ENCODE peak calls at places on chromosomes 12 and 14, in six cellular contexts. One of them, this sample, is unnamed.

GRCh38 chr12:18411453-18411852 is 150.1 kb downstream of the PIK3C2G start:
- DNase-seq in foreskin fibroblast: no peak
- DNase-seq in mammary epithelial cell: no peak
- DNase-seq in fibroblast of lung: no peak
- DNase-seq in CD4-positive, alpha-beta memory T cell: no peak
- DNase-seq in CD8-positive, alpha-beta memory T cell: no peak
- DNase-seq in this sample: no peak

GRCh38 chr12:1844223-1844622 is 23.9 kb downstream of the LRTM2 start:
- DNase-seq in CD8-positive, alpha-beta memory T cell: peak
- DNase-seq in CD4-positive, alpha-beta memory T cell: no peak
- DNase-seq in mammary epithelial cell: no peak
- DNase-seq in foreskin fibroblast: no peak
- DNase-seq in fibroblast of lung: no peak
- DNase-seq in this sample: no peak

GRCh38 chr14:56135001-56135400 is 16.8 kb downstream of the PELI2 start:
- DNase-seq in fibroblast of lung: no peak
- DNase-seq in CD8-positive, alpha-beta memory T cell: no peak
- DNase-seq in mammary epithelial cell: no peak
- DNase-seq in CD4-positive, alpha-beta memory T cell: no peak
- DNase-seq in foreskin fibroblast: no peak
- DNase-seq in this sample: no peak

GRCh38 chr12:219891-220352 is 6.0 kb upstream of the SLC6A12 start:
- DNase-seq in mammary epithelial cell: no peak
- DNase-seq in CD4-positive, alpha-beta memory T cell: peak
- DNase-seq in fibroblast of lung: peak
- DNase-seq in foreskin fibroblast: peak
- DNase-seq in CD8-positive, alpha-beta memory T cell: no peak
- DNase-seq in this sample: no peak

GRCh38 chr12:10088955-10089354 is 9.8 kb downstream of the CLEC1A start:
- DNase-seq in CD4-positive, alpha-beta memory T cell: no peak
- DNase-seq in foreskin fibroblast: no peak
- DNase-seq in mammary epithelial cell: no peak
- DNase-seq in CD8-positive, alpha-beta memory T cell: no peak
- DNase-seq in fibroblast of lung: no peak
- DNase-seq in this sample: no peak

GRCh38 chr14:68784298-68784910 is 8.5 kb downstream of the ZFP36L1 start:
- DNase-seq in foreskin fibroblast: no peak
- DNase-seq in mammary epithelial cell: no peak
- DNase-seq in fibroblast of lung: peak
- DNase-seq in CD4-positive, alpha-beta memory T cell: no peak
- DNase-seq in CD8-positive, alpha-beta memory T cell: no peak
- DNase-seq in this sample: no peak

GRCh38 chr14:37081220-37081619 is 91.2 kb downstream of the SLC25A21 start:
- DNase-seq in CD8-positive, alpha-beta memory T cell: no peak
- DNase-seq in CD4-positive, alpha-beta memory T cell: no peak
- DNase-seq in foreskin fibroblast: no peak
- DNase-seq in mammary epithelial cell: peak
- DNase-seq in fibroblast of lung: peak
- DNase-seq in this sample: no peak

GRCh38 chr14:88613552-88614010 is 50.7 kb downstream of the ZC3H14 start:
- DNase-seq in mammary epithelial cell: peak
- DNase-seq in foreskin fibroblast: no peak
- DNase-seq in CD4-positive, alpha-beta memory T cell: no peak
- DNase-seq in fibroblast of lung: peak
- DNase-seq in CD8-positive, alpha-beta memory T cell: no peak
- DNase-seq in this sample: no peak

GRCh38 chr14:72800848-72801370 is 93.0 kb downstream of the DPF3 start:
- DNase-seq in CD8-positive, alpha-beta memory T cell: no peak
- DNase-seq in foreskin fibroblast: no peak
- DNase-seq in fibroblast of lung: no peak
- DNase-seq in mammary epithelial cell: no peak
- DNase-seq in CD4-positive, alpha-beta memory T cell: no peak
- DNase-seq in this sample: no peak

GRCh38 chr12:92502417-92503028 is 200.3 kb upstream of the PLEKHG7 start:
- DNase-seq in foreskin fibroblast: no peak
- DNase-seq in fibroblast of lung: no peak
- DNase-seq in mammary epithelial cell: no peak
- DNase-seq in CD8-positive, alpha-beta memory T cell: no peak
- DNase-seq in CD4-positive, alpha-beta memory T cell: no peak
- DNase-seq in this sample: no peak

GRCh38 chr12:113874999-113875561 is 91.0 kb downstream of the RBM19 start:
- DNase-seq in fibroblast of lung: peak
- DNase-seq in CD4-positive, alpha-beta memory T cell: no peak
- DNase-seq in foreskin fibroblast: peak
- DNase-seq in CD8-positive, alpha-beta memory T cell: no peak
- DNase-seq in mammary epithelial cell: no peak
- DNase-seq in this sample: peak

GRCh38 chr12:100955139-100955538 is 160.6 kb downstream of the ANO4 start:
- DNase-seq in CD4-positive, alpha-beta memory T cell: no peak
- DNase-seq in CD8-positive, alpha-beta memory T cell: no peak
- DNase-seq in foreskin fibroblast: peak
- DNase-seq in mammary epithelial cell: peak
- DNase-seq in fibroblast of lung: peak
- DNase-seq in this sample: peak

GRCh38 chr14:58270628-58271027 is 26.0 kb downstream of the PSMA3 start:
- DNase-seq in mammary epithelial cell: no peak
- DNase-seq in CD8-positive, alpha-beta memory T cell: no peak
- DNase-seq in fibroblast of lung: peak
- DNase-seq in foreskin fibroblast: no peak
- DNase-seq in CD4-positive, alpha-beta memory T cell: no peak
- DNase-seq in this sample: no peak

GRCh38 chr14:37889087-37889486 is 293.7 kb downstream of the TTC6 start:
- DNase-seq in CD4-positive, alpha-beta memory T cell: no peak
- DNase-seq in mammary epithelial cell: no peak
- DNase-seq in CD8-positive, alpha-beta memory T cell: no peak
- DNase-seq in fibroblast of lung: no peak
- DNase-seq in foreskin fibroblast: no peak
- DNase-seq in this sample: no peak

GRCh38 chr12:107760207-107760816 is 625 bp downstream of the PRDM4 start:
- DNase-seq in mammary epithelial cell: peak
- DNase-seq in fibroblast of lung: peak
- DNase-seq in CD8-positive, alpha-beta memory T cell: peak
- DNase-seq in CD4-positive, alpha-beta memory T cell: peak
- DNase-seq in foreskin fibroblast: no peak
- DNase-seq in this sample: no peak

GRCh38 chr12:64192644-64193043 is 29.5 kb downstream of the KICS2 start:
- DNase-seq in CD4-positive, alpha-beta memory T cell: no peak
- DNase-seq in CD8-positive, alpha-beta memory T cell: no peak
- DNase-seq in fibroblast of lung: no peak
- DNase-seq in mammary epithelial cell: no peak
- DNase-seq in foreskin fibroblast: no peak
- DNase-seq in this sample: no peak

GRCh38 chr12:75481774-75482173 is 1.2 kb downstream of the GLIPR1 start:
- DNase-seq in foreskin fibroblast: peak
- DNase-seq in CD8-positive, alpha-beta memory T cell: no peak
- DNase-seq in mammary epithelial cell: peak
- DNase-seq in CD4-positive, alpha-beta memory T cell: peak
- DNase-seq in fibroblast of lung: peak
- DNase-seq in this sample: peak

GRCh38 chr12:91347686-91348085 is 165.1 kb upstream of the DCN start:
- DNase-seq in CD4-positive, alpha-beta memory T cell: no peak
- DNase-seq in foreskin fibroblast: no peak
- DNase-seq in CD8-positive, alpha-beta memory T cell: no peak
- DNase-seq in mammary epithelial cell: no peak
- DNase-seq in fibroblast of lung: no peak
- DNase-seq in this sample: no peak

GRCh38 chr12:126708492-126708896 is 1558.5 kb upstream of the TMEM132C start:
- DNase-seq in mammary epithelial cell: no peak
- DNase-seq in CD4-positive, alpha-beta memory T cell: peak
- DNase-seq in CD8-positive, alpha-beta memory T cell: no peak
- DNase-seq in fibroblast of lung: peak
- DNase-seq in foreskin fibroblast: peak
- DNase-seq in this sample: peak

GRCh38 chr14:61160798-61161197 is 120.3 kb downstream of the TMEM30B start:
- DNase-seq in foreskin fibroblast: no peak
- DNase-seq in fibroblast of lung: no peak
- DNase-seq in mammary epithelial cell: no peak
- DNase-seq in CD8-positive, alpha-beta memory T cell: no peak
- DNase-seq in CD4-positive, alpha-beta memory T cell: no peak
- DNase-seq in this sample: no peak

GRCh38 chr12:7864751-7865150 is 8.0 kb downstream of the SLC2A14 start:
- DNase-seq in CD8-positive, alpha-beta memory T cell: no peak
- DNase-seq in CD4-positive, alpha-beta memory T cell: no peak
- DNase-seq in mammary epithelial cell: no peak
- DNase-seq in fibroblast of lung: no peak
- DNase-seq in foreskin fibroblast: no peak
- DNase-seq in this sample: no peak

GRCh38 chr14:33676135-33676566 is 274.7 kb downstream of the EGLN3 start:
- DNase-seq in mammary epithelial cell: peak
- DNase-seq in fibroblast of lung: peak
- DNase-seq in foreskin fibroblast: no peak
- DNase-seq in CD4-positive, alpha-beta memory T cell: no peak
- DNase-seq in CD8-positive, alpha-beta memory T cell: no peak
- DNase-seq in this sample: no peak

GRCh38 chr14:77103954-77104353 is 5.9 kb downstream of the CIPC start:
- DNase-seq in CD4-positive, alpha-beta memory T cell: no peak
- DNase-seq in mammary epithelial cell: no peak
- DNase-seq in CD8-positive, alpha-beta memory T cell: no peak
- DNase-seq in fibroblast of lung: no peak
- DNase-seq in foreskin fibroblast: no peak
- DNase-seq in this sample: no peak

GRCh38 chr12:102910792-102911191 is 6.3 kb downstream of the PAH start:
- DNase-seq in fibroblast of lung: no peak
- DNase-seq in CD8-positive, alpha-beta memory T cell: no peak
- DNase-seq in mammary epithelial cell: no peak
- DNase-seq in foreskin fibroblast: no peak
- DNase-seq in CD4-positive, alpha-beta memory T cell: no peak
- DNase-seq in this sample: no peak
- H3K4me3 ChIP-seq in fibroblast of lung: no peak
- H3K4me3 ChIP-seq in CD8-positive, alpha-beta memory T cell: no peak
- H3K4me3 ChIP-seq in mammary epithelial cell: no peak
- H3K4me3 ChIP-seq in foreskin fibroblast: no peak
- H3K4me3 ChIP-seq in CD4-positive, alpha-beta memory T cell: no peak
- H3K4me3 ChIP-seq in this sample: no peak

DNA sequence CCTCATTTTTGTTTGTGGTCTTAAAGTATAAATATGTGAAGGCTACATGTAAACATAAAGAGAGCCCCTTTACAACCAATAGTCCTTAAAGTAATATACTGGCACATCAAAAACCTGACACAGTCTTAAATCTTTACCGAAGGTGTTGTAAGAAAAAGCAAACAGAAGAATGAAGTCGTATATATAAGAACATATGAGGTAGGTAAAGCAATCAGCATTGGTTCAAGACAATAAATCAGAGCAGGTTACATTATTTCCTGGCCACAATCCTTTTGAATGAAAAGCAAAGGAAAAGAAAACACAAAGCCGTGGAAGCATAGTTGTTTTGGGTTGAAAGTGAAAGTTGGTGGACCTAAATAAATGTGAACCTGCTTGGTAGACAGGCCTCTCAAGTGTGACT is 183.7 kb upstream of the STXBP6 start:
- DNase-seq in CD8-positive, alpha-beta memory T cell: no peak
- DNase-seq in mammary epithelial cell: no peak
- DNase-seq in foreskin fibroblast: no peak
- DNase-seq in CD4-positive, alpha-beta memory T cell: no peak
- DNase-seq in fibroblast of lung: no peak
- DNase-seq in this sample: no peak
- H3K4me3 ChIP-seq in CD8-positive, alpha-beta memory T cell: no peak
- H3K4me3 ChIP-seq in mammary epithelial cell: no peak
- H3K4me3 ChIP-seq in foreskin fibroblast: no peak
- H3K4me3 ChIP-seq in CD4-positive, alpha-beta memory T cell: no peak
- H3K4me3 ChIP-seq in fibroblast of lung: no peak
- H3K4me3 ChIP-seq in this sample: no peak

DNA sequence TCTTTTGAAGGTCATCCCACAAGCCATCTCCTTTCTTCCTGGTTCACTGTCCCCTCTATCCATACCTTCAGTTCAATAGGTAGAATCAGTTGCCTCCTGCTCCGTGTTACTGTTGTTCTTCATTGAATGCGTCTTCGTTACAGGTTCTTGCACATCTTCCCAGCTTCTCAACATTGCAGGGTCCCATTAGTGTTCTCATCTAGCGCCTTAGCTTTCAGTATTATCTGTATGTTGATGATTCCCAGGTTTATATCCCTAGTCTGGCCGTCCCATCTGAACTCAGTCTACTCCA is 2.0 kb downstream of the SCFD1 start:
- DNase-seq in CD8-positive, alpha-beta memory T cell: no peak
- DNase-seq in fibroblast of lung: no peak
- DNase-seq in mammary epithelial cell: no peak
- DNase-seq in CD4-positive, alpha-beta memory T cell: no peak
- DNase-seq in foreskin fibroblast: no peak
- DNase-seq in this sample: no peak
- H3K4me3 ChIP-seq in CD8-positive, alpha-beta memory T cell: no peak
- H3K4me3 ChIP-seq in fibroblast of lung: peak
- H3K4me3 ChIP-seq in mammary epithelial cell: no peak
- H3K4me3 ChIP-seq in CD4-positive, alpha-beta memory T cell: no peak
- H3K4me3 ChIP-seq in foreskin fibroblast: peak
- H3K4me3 ChIP-seq in this sample: peak

GRCh38 chr14:93785423-93785822 is 2.9 kb downstream of the PRIMA1 start:
- DNase-seq in CD4-positive, alpha-beta memory T cell: no peak
- DNase-seq in mammary epithelial cell: no peak
- DNase-seq in foreskin fibroblast: no peak
- DNase-seq in fibroblast of lung: no peak
- DNase-seq in CD8-positive, alpha-beta memory T cell: no peak
- DNase-seq in this sample: no peak

GRCh38 chr14:93788307-93788556 is at the start of gene PRIMA1:
- DNase-seq in CD4-positive, alpha-beta memory T cell: no peak
- DNase-seq in foreskin fibroblast: no peak
- DNase-seq in CD8-positive, alpha-beta memory T cell: no peak
- DNase-seq in fibroblast of lung: no peak
- DNase-seq in mammary epithelial cell: no peak
- DNase-seq in this sample: no peak

GRCh38 chr14:93789366-93790130 is 1.3 kb upstream of the PRIMA1 start:
- DNase-seq in CD4-positive, alpha-beta memory T cell: no peak
- DNase-seq in mammary epithelial cell: no peak
- DNase-seq in fibroblast of lung: no peak
- DNase-seq in foreskin fibroblast: no peak
- DNase-seq in CD8-positive, alpha-beta memory T cell: no peak
- DNase-seq in this sample: no peak

GRCh38 chr14:93788557-93789365 is 476 bp upstream of the PRIMA1 start:
- DNase-seq in mammary epithelial cell: peak
- DNase-seq in CD4-positive, alpha-beta memory T cell: no peak
- DNase-seq in fibroblast of lung: no peak
- DNase-seq in CD8-positive, alpha-beta memory T cell: no peak
- DNase-seq in foreskin fibroblast: no peak
- DNase-seq in this sample: no peak

DNA sequence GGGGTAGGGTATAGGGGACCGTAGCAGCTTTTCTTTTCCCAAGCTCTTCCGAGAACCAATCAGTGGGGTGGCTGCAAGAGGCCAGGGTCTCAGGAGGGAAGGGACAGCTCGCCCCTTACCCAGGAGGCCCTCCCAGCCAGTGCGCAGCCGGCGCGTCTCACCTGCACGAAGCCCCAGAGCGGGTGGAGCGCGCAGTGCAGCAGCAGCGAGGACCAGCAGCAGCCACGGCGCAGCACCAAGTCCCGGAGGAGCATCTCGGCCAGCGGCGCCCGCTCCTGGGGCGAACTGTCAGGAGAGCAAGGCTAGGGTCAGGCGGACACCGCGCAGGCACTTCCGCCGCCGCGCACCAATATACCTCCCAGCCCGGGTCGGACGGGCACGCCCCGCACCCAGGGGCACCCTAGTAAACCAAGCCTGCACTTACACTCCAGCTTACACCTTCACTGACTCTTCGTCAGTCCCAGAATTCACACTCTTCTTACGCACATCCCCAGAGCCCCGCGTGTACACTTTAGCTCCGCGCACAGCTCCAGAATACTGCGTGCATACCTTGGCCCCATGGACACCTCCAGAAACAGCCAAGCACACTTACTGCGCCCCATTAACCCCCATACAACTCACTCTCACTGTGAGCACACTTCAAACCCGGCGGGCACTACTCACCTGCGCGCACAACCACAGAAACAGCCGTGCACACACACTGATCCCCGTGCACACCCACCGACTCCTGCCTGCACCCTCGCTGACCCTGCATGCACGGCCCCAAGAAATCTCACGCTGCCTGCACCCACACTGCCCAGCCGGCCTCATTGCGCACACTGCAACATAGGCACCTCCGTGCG is 599 bp downstream of the PRIMA1 start:
- DNase-seq in fibroblast of lung: no peak
- DNase-seq in CD8-positive, alpha-beta memory T cell: no peak
- DNase-seq in foreskin fibroblast: no peak
- DNase-seq in mammary epithelial cell: no peak
- DNase-seq in CD4-positive, alpha-beta memory T cell: no peak
- DNase-seq in this sample: no peak
- H3K4me3 ChIP-seq in fibroblast of lung: no peak
- H3K4me3 ChIP-seq in CD8-positive, alpha-beta memory T cell: no peak
- H3K4me3 ChIP-seq in foreskin fibroblast: no peak
- H3K4me3 ChIP-seq in mammary epithelial cell: no peak
- H3K4me3 ChIP-seq in CD4-positive, alpha-beta memory T cell: no peak
- H3K4me3 ChIP-seq in this sample: no peak